ENCODE peak calls at places on chromosomes 2 and 18, in six cellular contexts. E, D, G, T, N and O are unnamed samples.

GRCh38 chr18:36580266-36580665 is 248.5 kb downstream of the TPGS2 start:
- DNase-seq in E (no peak), D (peak; percentile 51), G (no peak), T (no peak), N (no peak), O (peak; percentile 64)

GRCh38 chr2:2199841-2200240 is 131.2 kb downstream of the MYT1L start:
- DNase-seq in E (no peak), D (no peak), G (no peak), T (no peak), N (no peak), O (no peak)

GRCh38 chr2:25165992-25166618 is 2.3 kb downstream of the POMC start:
- DNase-seq in E (peak; percentile 61), D (no peak), G (no peak), T (peak; percentile 25), N (no peak), O (no peak)

GRCh38 chr2:192007819-192008218 is 160.9 kb upstream of the CAVIN2 start:
- DNase-seq in E (no peak), D (peak; percentile 41), G (no peak), T (no peak), N (no peak), O (no peak)

GRCh38 chr2:227374158-227374557 is 4.9 kb downstream of the TM4SF20 start:
- DNase-seq in E (no peak), D (peak; percentile 95), G (no peak), T (no peak), N (no peak), O (no peak)

GRCh38 chr2:108449410-108450200 is 599 bp downstream of the GCC2 start:
- DNase-seq in E (peak; percentile 28), D (no peak), G (no peak), T (peak; percentile 36), N (no peak), O (no peak)

GRCh38 chr2:232888839-232889529 is 18.9 kb downstream of the SNORC start:
- DNase-seq in E (no peak), D (no peak), G (no peak), T (no peak), N (no peak), O (no peak)

GRCh38 chr2:217113496-217113895 is 253.6 kb upstream of the TNP1 start:
- DNase-seq in E (no peak), D (no peak), G (no peak), T (no peak), N (no peak), O (no peak)

GRCh38 chr18:10378688-10379465 is 75.6 kb upstream of the APCDD1 start:
- DNase-seq in E (no peak), D (peak; percentile 55), G (no peak), T (no peak), N (no peak), O (no peak)

GRCh38 chr18:42513416-42513815 is 558.4 kb downstream of the PIK3C3 start:
- DNase-seq in E (no peak), D (no peak), G (no peak), T (no peak), N (no peak), O (no peak)

GRCh38 chr2:70732736-70733427 is 35.1 kb downstream of the ADD2 start:
- DNase-seq in E (no peak), D (no peak), G (no peak), T (no peak), N (no peak), O (peak; percentile 42)

GRCh38 chr2:70733428-70734185 is 34.4 kb downstream of the ADD2 start:
- DNase-seq in E (no peak), D (no peak), G (no peak), T (no peak), N (no peak), O (peak; percentile 32)

GRCh38 chr2:70730730-70731129 is 37.3 kb downstream of the ADD2 start:
- DNase-seq in E (no peak), D (no peak), G (no peak), T (no peak), N (no peak), O (no peak)

GRCh38 chr2:70738159-70738558 is 29.8 kb downstream of the ADD2 start:
- DNase-seq in E (no peak), D (peak; percentile 14), G (no peak), T (no peak), N (no peak), O (no peak)

DNA sequence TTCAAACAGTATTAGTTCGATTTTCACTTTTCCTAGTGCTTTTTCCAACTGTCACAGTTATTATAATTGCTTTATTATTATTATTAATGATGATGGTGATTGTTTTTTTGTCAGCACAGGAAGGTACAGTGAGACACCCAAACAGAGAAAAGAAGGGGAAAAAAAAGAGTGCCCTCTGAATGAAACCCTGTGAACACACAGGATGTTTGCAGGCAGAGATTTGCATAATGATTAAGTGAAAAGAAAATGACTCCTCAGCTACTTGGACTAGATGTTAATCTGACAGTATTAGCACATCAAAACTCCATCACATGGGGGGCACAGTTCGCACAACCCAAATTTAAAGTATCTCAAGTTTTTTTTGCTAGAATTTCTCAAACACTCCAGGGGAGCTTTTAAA is 32.9 kb downstream of the ADD2 start:
- DNase-seq in E (no peak), D (no peak), G (no peak), T (no peak), N (no peak), O (no peak)
- H3K4me1 ChIP-seq in E (no peaks in the 10 kb centered on the region), D (no peaks in the 10 kb centered on the region), G (no peaks in the 10 kb centered on the region), T (no peaks in the 10 kb centered on the region), N (no peaks in the 10 kb centered on the region), O (no peaks in the 10 kb centered on the region)

DNA sequence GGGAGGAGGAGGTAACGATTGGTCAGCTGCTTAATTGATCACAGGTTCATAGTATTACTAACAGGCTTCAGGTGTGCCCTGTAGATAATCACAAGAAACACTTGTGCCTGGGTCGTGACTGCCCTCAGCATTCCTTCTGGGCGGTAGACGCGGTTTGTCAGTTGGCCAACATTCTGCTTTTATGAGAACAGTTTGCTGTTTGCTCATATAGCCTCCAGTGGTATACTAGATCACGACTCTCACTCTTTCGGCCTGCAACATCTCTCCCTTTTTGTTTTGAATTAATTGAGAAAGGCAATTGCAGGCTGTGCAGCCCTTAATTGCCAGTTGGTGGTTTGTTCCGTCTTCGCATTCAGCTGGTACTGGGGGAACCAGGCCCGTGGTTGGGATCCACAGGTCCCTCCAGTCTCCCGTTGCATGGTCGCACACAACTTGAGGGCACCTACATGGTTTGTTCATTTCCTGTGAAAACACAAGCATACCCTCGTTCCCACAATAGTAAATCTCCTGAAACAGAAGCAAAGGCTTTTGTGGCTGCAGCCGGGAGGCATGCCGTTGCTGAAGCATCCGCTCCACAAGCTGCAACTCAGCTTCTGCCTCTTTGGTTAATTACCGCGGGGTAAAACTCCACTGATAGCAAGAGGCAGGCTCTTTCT is 30.3 kb upstream of the GPR17 start:
- DNase-seq in E (no peak), D (no peak), G (no peak), T (peak; percentile 15), N (no peak), O (no peak)
- TF ChIP-seq CTCF in E (no peak), D (no peak), G (no peak), T (no peak), N (no peak), O (no peak)

GRCh38 chr2:35461406-35461805 is 894.2 kb upstream of the CRIM1 start:
- DNase-seq in E (no peak), D (no peak), G (no peak), T (no peak), N (no peak), O (no peak)

GRCh38 chr2:35468271-35468670 is 887.3 kb upstream of the CRIM1 start:
- DNase-seq in E (no peak), D (no peak), G (no peak), T (no peak), N (no peak), O (no peak)

GRCh38 chr2:35463805-35464596 is 891.6 kb upstream of the CRIM1 start:
- DNase-seq in E (no peak), D (peak; percentile 47), G (no peak), T (no peak), N (no peak), O (no peak)

GRCh38 chr2:35462226-35462983 is 893.2 kb upstream of the CRIM1 start:
- DNase-seq in E (no peak), D (peak; percentile 89), G (no peak), T (no peak), N (no peak), O (no peak)
- H3K4me1 ChIP-seq in E (no peaks in the 10 kb centered on the region), D (peaks cover 27% of the 10 kb centered on the region), G (no peaks in the 10 kb centered on the region), T (no peaks in the 10 kb centered on the region), N (no peaks in the 10 kb centered on the region), O (no peaks in the 10 kb centered on the region)

DNA sequence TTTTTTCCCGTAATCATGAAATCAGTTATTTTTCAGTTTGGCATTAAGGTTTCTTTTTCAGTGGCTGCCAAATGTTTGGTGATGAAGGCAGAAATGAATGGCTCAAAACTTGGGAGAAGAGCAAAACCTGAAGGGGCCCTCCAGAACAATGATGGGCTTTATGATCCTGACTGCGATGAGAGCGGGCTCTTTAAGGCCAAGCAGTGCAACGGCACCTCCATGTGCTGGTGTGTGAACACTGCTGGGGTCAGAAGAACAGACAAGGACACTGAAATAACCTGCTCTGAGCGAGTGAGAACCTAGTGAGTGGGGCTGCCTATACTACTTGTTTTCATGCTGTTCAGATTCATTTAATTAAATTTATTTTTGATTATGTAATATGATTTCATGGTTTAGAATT is 29.2 kb upstream of the MSH2 start:
- DNase-seq in E (peak; percentile 60), D (no peak), G (peak; percentile 41), T (no peak), N (no peak), O (no peak)
- TF ChIP-seq CTCF in E (peak; percentile 38), D (no peak), G (peak; percentile 21), T (no peak), N (no peak), O (no peak)